ENCODE peak calls at places on chromosomes 12 and 14, in seven cellular contexts. N is HFFc6, D is endothelial cell, E is GM12865, H is H9, P is Peyer's patch, X is uterus. M is an unnamed sample.
A peak's percentile ranks its signal among the peaks of the same experiment; 100 is the strongest.

GRCh38 chr12:67471810-67472209 is 176.7 kb upstream of the DYRK2 start:
- DNase-seq in N (no peak), E (no peak), P (no peak), H (no peak), D (no peak), X (peak; percentile 21), M (no peak)

GRCh38 chr12:4243098-4243795 is 30.3 kb upstream of the CCND2 start:
- DNase-seq in E (no peak), X (no peak), N (no peak), D (no peak), H (no peak), P (no peak), M (peak; percentile 28)

GRCh38 chr12:122064034-122064777 is 14.3 kb upstream of the MLXIP start:
- DNase-seq in H (peak; percentile 100), X (peak; percentile 93), D (peak; percentile 69), N (peak; percentile 66), P (peak; percentile 78), E (peak; percentile 61), M (peak; percentile 71)

GRCh38 chr12:92469837-92470236 is 233.0 kb upstream of the PLEKHG7 start:
- DNase-seq in H (no peak), P (no peak), E (peak; percentile 73), D (no peak), N (no peak), X (no peak), M (no peak)

GRCh38 chr14:92931681-92932447 is 8.9 kb downstream of the CHGA start:
- DNase-seq in N (no peak), P (no peak), D (no peak), H (no peak), E (no peak), X (no peak), M (no peak)

GRCh38 chr14:65210118-65210826 is 108.0 kb upstream of the MAX start:
- DNase-seq in N (no peak), H (no peak), P (no peak), E (peak; percentile 83), X (no peak), D (no peak), M (no peak)

GRCh38 chr12:47024463-47024862 is 55.0 kb upstream of the PCED1B start:
- DNase-seq in X (peak; percentile 24), E (no peak), D (no peak), N (no peak), H (no peak), P (no peak), M (no peak)

GRCh38 chr12:113396828-113397496 is 6.7 kb downstream of the SDS start:
- DNase-seq in D (no peak), X (no peak), E (no peak), P (no peak), H (no peak), N (no peak), M (no peak)

GRCh38 chr14:36702484-36702883 is 40.8 kb downstream of the PAX9 start:
- DNase-seq in D (no peak), P (no peak), H (no peak), E (no peak), N (no peak), X (no peak), M (no peak)

GRCh38 chr12:122420471-122421262 is 1.8 kb downstream of the CLIP1 start:
- DNase-seq in E (peak; percentile 26), N (no peak), X (no peak), D (no peak), H (no peak), P (no peak), M (no peak)

GRCh38 chr14:82676403-82676802 is 1142.8 kb upstream of the SEL1L start:
- DNase-seq in E (no peak), N (no peak), X (no peak), H (no peak), P (no peak), D (no peak), M (no peak)

GRCh38 chr12:14810953-14811483 is 3.0 kb downstream of the SMCO3 start:
- DNase-seq in X (no peak), P (no peak), E (peak; percentile 4), N (peak; percentile 32), H (peak; percentile 47), D (peak; percentile 53), M (no peak)

GRCh38 chr14:56686416-56686815 is 106.8 kb downstream of the TMEM260 start:
- DNase-seq in E (no peak), P (no peak), N (no peak), D (peak; percentile 7), H (peak; percentile 66), X (no peak), M (no peak)

GRCh38 chr14:104955396-104955770 is 22.8 kb downstream of the AHNAK2 start:
- DNase-seq in H (no peak), D (no peak), X (no peak), N (no peak), P (no peak), E (no peak), M (no peak)

GRCh38 chr14:70804556-70805162 is 4.7 kb downstream of the MAP3K9 start:
- DNase-seq in E (no peak), X (no peak), H (no peak), D (no peak), N (no peak), P (no peak), M (no peak)

GRCh38 chr14:99571303-99571986 is 32.6 kb downstream of the CCDC85C start:
- DNase-seq in E (no peak), P (peak; percentile 56), X (peak; percentile 58), H (no peak), N (no peak), D (no peak), M (no peak)

GRCh38 chr14:90785474-90785873 is 30.8 kb downstream of the TTC7B start:
- DNase-seq in E (no peak), H (peak; percentile 63), P (no peak), N (no peak), D (no peak), X (peak; percentile 64), M (no peak)

GRCh38 chr12:112555621-112556233 is 137.0 kb downstream of the PTPN11 start:
- DNase-seq in H (no peak), N (no peak), E (no peak), D (no peak), X (no peak), P (no peak), M (no peak)

GRCh38 chr14:101037021-101037817 is 133.7 kb upstream of the RTL1 start:
- DNase-seq in H (no peak), N (no peak), E (no peak), X (peak; percentile 11), P (peak; percentile 22), D (no peak), M (no peak)

GRCh38 chr14:61891251-61891650 is 129.0 kb downstream of the SNAPC1 start:
- DNase-seq in E (no peak), X (no peak), D (peak; percentile 20), N (peak; percentile 27), H (no peak), P (no peak), M (no peak)

DNA sequence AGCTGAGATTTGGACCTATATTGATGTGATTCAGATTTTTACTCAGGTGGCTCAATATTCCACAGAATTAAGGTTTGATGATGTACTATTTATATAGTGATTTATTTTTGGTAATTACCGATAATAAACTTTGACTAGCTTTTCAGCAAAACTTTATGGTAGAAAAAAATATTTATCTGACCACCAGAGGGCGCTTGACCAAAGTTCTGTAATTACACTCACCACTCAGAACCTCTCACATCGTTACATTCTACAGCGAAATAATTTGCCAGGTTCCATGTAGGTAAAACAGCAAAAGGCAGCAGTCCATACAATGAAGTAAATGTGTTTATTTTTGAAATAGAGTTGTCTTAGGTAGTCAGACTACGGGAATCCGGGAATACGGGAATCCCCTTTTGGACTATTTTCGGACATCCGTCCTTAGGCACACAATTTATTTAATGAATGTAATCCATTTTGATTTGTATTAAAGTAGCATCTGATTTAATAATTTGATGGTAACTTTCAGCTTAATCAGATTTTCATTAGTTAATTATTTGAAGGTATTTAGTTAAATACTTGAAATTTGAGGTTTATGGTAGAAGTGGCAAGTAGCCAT is 143.0 kb upstream of the DDHD1 start:
- DNase-seq in E (peak; percentile 63), D (peak; percentile 21), P (no peak), X (no peak), N (peak; percentile 9), H (no peak), M (peak; percentile 19)
- TF ChIP-seq CTCF in E (peak; percentile 47), D (peak; percentile 98), P (peak; percentile 80), X (peak; percentile 70), N (peak; percentile 95), H (peak; percentile 80), M (peak; percentile 26)

DNA sequence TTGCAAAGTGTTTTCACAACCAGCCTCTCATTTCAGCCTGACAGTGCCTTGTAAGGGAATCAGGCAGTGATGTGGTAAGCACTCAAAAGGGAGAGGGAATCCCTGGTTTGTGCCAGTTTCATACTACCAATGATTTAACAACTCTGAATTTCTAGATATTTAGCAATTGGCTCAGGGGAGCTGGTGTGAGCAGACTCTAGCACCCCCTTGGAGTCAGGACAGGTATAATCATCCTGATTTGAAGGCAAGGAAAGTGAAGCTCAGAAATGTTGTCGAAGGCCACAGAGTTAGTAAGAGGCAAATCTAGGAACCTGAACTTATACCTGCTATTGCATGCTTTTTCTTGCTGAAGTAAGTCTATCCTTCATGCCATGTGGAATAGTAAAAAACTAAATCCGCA is 63.1 kb upstream of the DACT1 start:
- DNase-seq in E (no peak), X (no peak), H (no peak), N (no peak), P (no peak), D (no peak), M (no peak)
- TF ChIP-seq CTCF in E (no peak), X (no peak), H (peak; percentile 53), N (peak; percentile 10), P (no peak), D (no peak), M (peak; percentile 17)

DNA sequence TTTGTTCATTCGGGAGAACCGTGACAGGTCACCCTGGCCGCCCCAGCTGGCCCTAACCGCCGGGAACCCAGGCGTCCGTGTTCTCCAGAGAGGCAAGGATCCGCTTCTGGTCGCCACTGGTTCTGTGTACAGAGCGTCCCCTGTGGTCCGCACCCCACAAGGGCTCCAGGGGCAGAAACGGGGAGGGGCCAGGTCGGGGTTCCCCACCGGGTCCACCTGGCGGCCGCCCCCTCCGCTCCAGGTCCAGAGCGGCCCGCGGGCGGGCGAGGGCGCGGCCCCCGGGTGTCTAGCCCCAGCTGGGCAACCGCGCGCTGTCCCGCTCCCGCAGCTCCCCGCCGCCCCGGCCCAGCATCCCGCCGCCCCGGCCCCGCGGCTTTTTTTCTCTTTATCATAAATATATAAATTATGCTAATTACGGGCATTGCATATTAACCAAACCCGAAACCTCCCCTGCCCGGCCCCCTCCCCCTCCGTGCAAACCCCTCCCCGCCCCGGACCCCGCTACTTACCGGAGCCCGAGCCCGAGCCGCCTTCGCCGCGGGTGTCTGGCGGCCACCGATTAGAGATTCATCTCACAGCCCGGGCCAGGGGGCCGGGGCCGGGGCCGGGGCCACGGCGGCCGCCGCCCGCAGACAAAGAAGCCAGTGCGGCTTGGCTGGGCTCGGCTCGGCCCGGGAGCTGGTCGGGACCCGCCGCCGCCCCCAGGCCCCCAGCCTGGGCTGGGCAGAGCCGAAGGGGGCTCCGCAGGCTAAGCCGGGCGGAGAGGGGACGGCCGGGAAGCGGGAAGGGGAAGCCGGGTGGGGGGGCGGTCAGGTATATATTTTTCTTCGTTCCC is 512 bp downstream of the POU6F1 start:
- DNase-seq in P (peak; percentile 68), N (no peak), H (peak; percentile 73), X (peak; percentile 65), E (peak; percentile 65), D (peak; percentile 45), M (peak; percentile 88)
- TF ChIP-seq CTCF in P (no peak), N (peak; percentile 50), H (peak; percentile 47), X (peak; percentile 43), E (peak; percentile 25), D (peak; percentile 4), M (peak; percentile 29)

DNA sequence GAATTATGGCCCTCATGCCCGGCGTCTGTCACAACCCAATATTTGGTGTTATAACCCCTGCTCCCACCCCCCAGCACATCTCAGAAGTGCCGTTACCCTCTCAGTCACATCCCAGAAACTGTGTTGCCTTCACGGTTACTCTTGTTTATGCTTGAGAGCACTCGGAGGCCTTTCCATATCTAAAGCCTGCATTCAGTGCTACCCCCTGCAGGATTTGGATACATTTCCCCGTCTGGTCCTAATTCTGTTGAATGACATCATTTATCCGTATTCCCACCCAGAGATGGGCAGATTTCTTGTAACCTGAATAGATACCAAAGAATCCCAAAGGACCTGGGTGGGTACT is 19.1 kb upstream of the FOS start:
- DNase-seq in N (peak; percentile 60), P (no peak), E (no peak), H (no peak), D (no peak), X (no peak), M (no peak)
- TF ChIP-seq CTCF in N (peak; percentile 44), P (no peak), E (no peak), H (peak; percentile 25), D (no peak), X (peak; percentile 27), M (no peak)

M was measured in GM13976.